ENCODE peak calls at places on chromosomes 2 and 18, in seven cellular contexts. E is fibroblast of villous mesenchyme, J is heart right ventricle, W is A549, R is HepG2, N is upper lobe of right lung, T is pancreas. A is an unnamed sample.

GRCh38 chr18:50629148-50629631 is 69.3 kb downstream of the MAPK4 start:
- DNase-seq in N (no peak), W (no peak), R (no peak), J (no peak), T (no peak), E (no peak), A (peak; percentile 71)

GRCh38 chr18:57150828-57151227 is 3.9 kb downstream of the BOD1L2 start:
- DNase-seq in W (no peak), N (no peak), J (peak; percentile 15), E (no peak), R (no peak), T (peak; percentile 53), A (no peak)

GRCh38 chr2:222291485-222291841 is 7.3 kb downstream of the PAX3 start:
- DNase-seq in J (no peak), W (no peak), N (no peak), T (no peak), R (no peak), E (no peak), A (no peak)

GRCh38 chr2:165529130-165529529 is 59.6 kb downstream of the CSRNP3 start:
- DNase-seq in T (no peak), W (no peak), N (no peak), E (peak; percentile 1), R (no peak), J (no peak), A (no peak)

GRCh38 chr2:27720004-27720551 is 51.4 kb upstream of the MRPL33 start:
- DNase-seq in W (peak; percentile 97), R (peak; percentile 54), J (no peak), E (peak; percentile 82), N (no peak), T (no peak), A (peak; percentile 97)

GRCh38 chr2:240818293-240818542 is 1.8 kb downstream of the KIF1A start:
- DNase-seq in E (no peak), J (no peak), N (no peak), T (no peak), R (no peak), W (no peak), A (no peak)

GRCh38 chr2:64454316-64455030 is 511 bp downstream of the LGALSL start:
- DNase-seq in J (peak; percentile 59), E (peak; percentile 49), W (peak; percentile 68), N (peak; percentile 81), T (peak; percentile 68), R (no peak), A (peak; percentile 69)

GRCh38 chr18:77522031-77522675 is 272.5 kb downstream of the GALR1 start:
- DNase-seq in T (no peak), W (no peak), J (no peak), N (no peak), E (no peak), R (no peak), A (no peak)

GRCh38 chr2:47354013-47354816 is 48.7 kb upstream of the MSH2 start:
- DNase-seq in E (peak; percentile 28), J (no peak), T (no peak), N (peak; percentile 30), W (peak; percentile 60), R (peak; percentile 74), A (peak; percentile 48)

GRCh38 chr2:203035879-203036470 is 21.3 kb downstream of the NBEAL1 start:
- DNase-seq in N (no peak), J (no peak), R (no peak), W (no peak), E (peak; percentile 25), T (no peak), A (no peak)

GRCh38 chr2:23669413-23670244 is 257.3 kb downstream of the ATAD2B start:
- DNase-seq in N (peak; percentile 80), E (peak; percentile 67), T (peak; percentile 65), J (peak; percentile 81), R (peak; percentile 46), W (no peak), A (peak; percentile 93)

GRCh38 chr2:172972005-172972619 is 103.5 kb upstream of the MAP3K20 start:
- DNase-seq in J (peak; percentile 42), E (peak; percentile 55), T (peak; percentile 49), N (peak; percentile 68), R (peak; percentile 52), W (peak; percentile 53), A (peak; percentile 71)

GRCh38 chr2:109470121-109470921 is 143.4 kb downstream of the SEPTIN10 start:
- DNase-seq in T (no peak), N (no peak), E (peak; percentile 89), R (no peak), J (no peak), W (no peak), A (peak; percentile 90)

GRCh38 chr2:3142210-3142609 is 235.4 kb downstream of the EIPR1 start:
- DNase-seq in N (no peak), J (no peak), E (no peak), R (no peak), T (no peak), W (no peak), A (no peak)

GRCh38 chr2:172049721-172050120 is 35.6 kb upstream of the DLX1 start:
- DNase-seq in N (no peak), R (no peak), T (no peak), E (no peak), J (no peak), W (no peak), A (no peak)

GRCh38 chr2:191638079-191638801 is 39.7 kb upstream of the NABP1 start:
- DNase-seq in E (peak; percentile 69), J (no peak), R (peak; percentile 68), W (no peak), T (no peak), N (no peak), A (peak; percentile 92)

GRCh38 chr2:175143191-175143590 is 24.8 kb downstream of the ATF2 start:
- DNase-seq in E (no peak), R (no peak), T (no peak), W (no peak), N (no peak), J (no peak), A (no peak)

GRCh38 chr2:175137793-175138192 is 30.2 kb downstream of the ATF2 start:
- DNase-seq in E (peak; percentile 44), J (no peak), T (no peak), W (no peak), N (no peak), R (no peak), A (no peak)

GRCh38 chr2:175147196-175147595 is 20.8 kb downstream of the ATF2 start:
- DNase-seq in E (no peak), J (no peak), T (no peak), W (no peak), N (no peak), R (no peak), A (no peak)

GRCh38 chr2:175140332-175140731 is 27.7 kb downstream of the ATF2 start:
- DNase-seq in R (no peak), E (no peak), J (no peak), T (no peak), W (no peak), N (no peak), A (no peak)

GRCh38 chr2:175143678-175144077 is 24.3 kb downstream of the ATF2 start:
- DNase-seq in R (peak; percentile 38), E (no peak), W (no peak), T (no peak), J (no peak), N (no peak), A (no peak)
- H3K4me3 ChIP-seq in R (no peak overlapping the region), E (no peak overlapping the region), W (no peak overlapping the region), T (no peak overlapping the region), J (no peak overlapping the region), N (no peak overlapping the region), A (no peak overlapping the region)

GRCh38 chr2:132676999-132677398 is 7.0 kb upstream of the LYPD1 start:
- DNase-seq in N (no peak), R (no peak), T (no peak), J (no peak), E (no peak), W (no peak), A (no peak)
- TF ChIP-seq CTCF in N (no peak), R (no peak), T (no peak), J (no peak), E (peak; percentile 2), W (peak; percentile 52), A (no peak)

DNA sequence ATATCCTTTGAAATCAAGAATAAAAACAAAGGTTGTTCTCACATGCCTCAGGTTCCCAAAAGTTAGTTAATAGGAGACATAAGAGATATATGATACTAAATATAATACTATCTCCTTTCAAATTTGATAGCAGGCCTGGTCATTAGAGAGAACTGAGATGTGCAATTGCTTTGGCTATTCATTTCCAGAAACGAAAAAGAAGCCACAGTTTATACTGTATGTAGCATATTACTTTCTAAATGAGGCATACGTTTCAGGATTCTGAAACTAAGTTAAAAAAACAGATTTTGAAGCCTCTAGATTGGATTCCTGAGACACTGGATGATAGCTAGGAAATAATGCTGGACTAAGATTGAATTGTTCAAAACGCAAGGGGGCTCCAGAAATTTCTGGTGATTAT is 7.1 kb downstream of the PPP1R1C start:
- DNase-seq in E (no peak), W (no peak), T (no peak), N (no peak), R (no peak), J (no peak), A (no peak)
- H3K4me3 ChIP-seq in E (no peak overlapping the region), W (no peak overlapping the region), T (no peak overlapping the region), N (no peak overlapping the region), R (no peak overlapping the region), J (no peak overlapping the region), A (no peak overlapping the region)

GRCh38 chr2:238174701-238175100 is 15.9 kb downstream of the ERFE start:
- DNase-seq in E (no peak), W (no peak), J (no peak), N (no peak), R (no peak), T (no peak), A (peak; percentile 21)
- TF ChIP-seq CTCF in E (no peak), W (no peak), J (no peak), N (no peak), R (no peak), T (no peak), A (no peak)

GRCh38 chr2:26172866-26173595 is at the start of gene GAREM2:
- DNase-seq in E (no peak), N (no peak), R (no peak), J (no peak), T (no peak), W (peak; percentile 59), A (no peak)
- H3K4me3 ChIP-seq in E (peak within 1 kb of the TSS; percentile 51), N (peak within 1 kb of the TSS; percentile 34), R (peak within 1 kb of the TSS; percentile 76), J (peak within 1 kb of the TSS; percentile 18), T (peak within 1 kb of the TSS; percentile 36), W (peak within 1 kb of the TSS; percentile 68), A (peak within 1 kb of the TSS; percentile 32)

GRCh38 chr18:69945220-69946114 is 2.2 kb downstream of the CD226 start:
- DNase-seq in W (no peak), N (no peak), E (no peak), J (no peak), R (no peak), T (no peak), A (no peak)

GRCh38 chr18:69944434-69944833 is 3.2 kb downstream of the CD226 start:
- DNase-seq in J (no peak), W (no peak), N (no peak), E (no peak), R (no peak), T (no peak), A (no peak)

GRCh38 chr18:69946608-69947155 is 991 bp downstream of the CD226 start:
- DNase-seq in E (no peak), W (no peak), J (no peak), N (no peak), R (no peak), T (no peak), A (no peak)

GRCh38 chr18:69941183-69941582 is 6.5 kb downstream of the CD226 start:
- DNase-seq in W (no peak), J (no peak), R (no peak), E (no peak), T (no peak), N (no peak), A (no peak)

GRCh38 chr18:69943021-69943420 is 4.7 kb downstream of the CD226 start:
- DNase-seq in J (no peak), E (no peak), R (no peak), N (no peak), T (no peak), W (no peak), A (no peak)
- TF ChIP-seq CTCF in J (no peak), E (peak; percentile 37), R (no peak), N (no peak), T (no peak), W (no peak), A (no peak)

A was measured in epithelial cell of esophagus.